ENCODE peak calls at places on chromosomes 13 and 19, in six cellular contexts. One of them, this sample, is unnamed.

GRCh38 chr19:33407140-33407551 is 33.6 kb downstream of the CEBPG start:
- DNase-seq in HCT116: no peak
- DNase-seq in heart right ventricle: no peak
- DNase-seq in fibroblast of pulmonary artery: no peak
- DNase-seq in tibial artery: no peak
- DNase-seq in fibroblast of lung: no peak
- DNase-seq in this sample: no peak

GRCh38 chr19:1354496-1355257 is 29.0 kb upstream of the NDUFS7 start:
- DNase-seq in HCT116: peak
- DNase-seq in heart right ventricle: peak
- DNase-seq in fibroblast of pulmonary artery: peak
- DNase-seq in tibial artery: peak
- DNase-seq in fibroblast of lung: peak
- DNase-seq in this sample: peak

GRCh38 chr19:38686530-38686888 is 39.1 kb downstream of the ACTN4 start:
- DNase-seq in HCT116: no peak
- DNase-seq in heart right ventricle: no peak
- DNase-seq in fibroblast of pulmonary artery: no peak
- DNase-seq in tibial artery: no peak
- DNase-seq in fibroblast of lung: no peak
- DNase-seq in this sample: no peak

GRCh38 chr19:2150794-2151338 is 500 bp downstream of the AP3D1 start:
- DNase-seq in HCT116: no peak
- DNase-seq in heart right ventricle: peak
- DNase-seq in fibroblast of pulmonary artery: no peak
- DNase-seq in tibial artery: no peak
- DNase-seq in fibroblast of lung: no peak
- DNase-seq in this sample: no peak

GRCh38 chr19:37936166-37936565 is 29.2 kb downstream of the SIPA1L3 start:
- DNase-seq in HCT116: no peak
- DNase-seq in heart right ventricle: no peak
- DNase-seq in fibroblast of pulmonary artery: no peak
- DNase-seq in tibial artery: no peak
- DNase-seq in fibroblast of lung: no peak
- DNase-seq in this sample: no peak

GRCh38 chr13:29583073-29583785 is 12.3 kb downstream of the SLC7A1 start:
- DNase-seq in HCT116: no peak
- DNase-seq in heart right ventricle: no peak
- DNase-seq in fibroblast of pulmonary artery: no peak
- DNase-seq in tibial artery: no peak
- DNase-seq in fibroblast of lung: peak
- DNase-seq in this sample: peak

GRCh38 chr13:49400755-49401659 is 42.9 kb downstream of the CAB39L start:
- DNase-seq in HCT116: no peak
- DNase-seq in heart right ventricle: no peak
- DNase-seq in fibroblast of pulmonary artery: peak
- DNase-seq in tibial artery: peak
- DNase-seq in fibroblast of lung: peak
- DNase-seq in this sample: peak

GRCh38 chr19:2923510-2923909 is 21.3 kb downstream of the ZNF77 start:
- DNase-seq in HCT116: no peak
- DNase-seq in heart right ventricle: no peak
- DNase-seq in fibroblast of pulmonary artery: peak
- DNase-seq in tibial artery: no peak
- DNase-seq in fibroblast of lung: peak
- DNase-seq in this sample: peak

GRCh38 chr13:67228909-67229308 is 1.2 kb downstream of the PCDH9 start:
- DNase-seq in HCT116: no peak
- DNase-seq in heart right ventricle: no peak
- DNase-seq in fibroblast of pulmonary artery: peak
- DNase-seq in tibial artery: no peak
- DNase-seq in fibroblast of lung: peak
- DNase-seq in this sample: no peak

GRCh38 chr19:2332341-2333026 is 4.0 kb downstream of the SPPL2B start:
- DNase-seq in HCT116: no peak
- DNase-seq in heart right ventricle: peak
- DNase-seq in fibroblast of pulmonary artery: no peak
- DNase-seq in tibial artery: no peak
- DNase-seq in fibroblast of lung: no peak
- DNase-seq in this sample: peak

GRCh38 chr13:50149143-50149703 is 134.0 kb downstream of the KCNRG start:
- DNase-seq in HCT116: no peak
- DNase-seq in heart right ventricle: no peak
- DNase-seq in fibroblast of pulmonary artery: no peak
- DNase-seq in tibial artery: no peak
- DNase-seq in fibroblast of lung: no peak
- DNase-seq in this sample: no peak

GRCh38 chr19:35752746-35753350 is 4.0 kb downstream of the HSPB6 start:
- DNase-seq in HCT116: no peak
- DNase-seq in heart right ventricle: no peak
- DNase-seq in fibroblast of pulmonary artery: no peak
- DNase-seq in tibial artery: no peak
- DNase-seq in fibroblast of lung: no peak
- DNase-seq in this sample: no peak

GRCh38 chr19:39805120-39805519 is 26.5 kb downstream of the LEUTX start:
- DNase-seq in HCT116: no peak
- DNase-seq in heart right ventricle: no peak
- DNase-seq in fibroblast of pulmonary artery: no peak
- DNase-seq in tibial artery: no peak
- DNase-seq in fibroblast of lung: no peak
- DNase-seq in this sample: no peak

GRCh38 chr19:42433503-42434260 is 6.5 kb upstream of the LIPE start:
- DNase-seq in HCT116: no peak
- DNase-seq in heart right ventricle: peak
- DNase-seq in fibroblast of pulmonary artery: peak
- DNase-seq in tibial artery: peak
- DNase-seq in fibroblast of lung: no peak
- DNase-seq in this sample: peak

GRCh38 chr19:10760268-10760944 is 42.5 kb downstream of the DNM2 start:
- DNase-seq in HCT116: peak
- DNase-seq in heart right ventricle: no peak
- DNase-seq in fibroblast of pulmonary artery: no peak
- DNase-seq in tibial artery: no peak
- DNase-seq in fibroblast of lung: peak
- DNase-seq in this sample: no peak

GRCh38 chr13:73171926-73172325 is 113.1 kb downstream of the KLF5 start:
- DNase-seq in HCT116: no peak
- DNase-seq in heart right ventricle: no peak
- DNase-seq in fibroblast of pulmonary artery: peak
- DNase-seq in tibial artery: no peak
- DNase-seq in fibroblast of lung: peak
- DNase-seq in this sample: no peak

GRCh38 chr13:19862511-19863313 is 737 bp downstream of the ZMYM5 start:
- DNase-seq in HCT116: no peak
- DNase-seq in heart right ventricle: peak
- DNase-seq in fibroblast of pulmonary artery: peak
- DNase-seq in tibial artery: peak
- DNase-seq in fibroblast of lung: peak
- DNase-seq in this sample: peak

GRCh38 chr13:97238432-97238831 is 16.3 kb downstream of the MBNL2 start:
- DNase-seq in HCT116: no peak
- DNase-seq in heart right ventricle: no peak
- DNase-seq in fibroblast of pulmonary artery: no peak
- DNase-seq in tibial artery: no peak
- DNase-seq in fibroblast of lung: no peak
- DNase-seq in this sample: no peak

GRCh38 chr13:49052801-49053200 is 77.1 kb downstream of the FNDC3A start:
- DNase-seq in HCT116: no peak
- DNase-seq in heart right ventricle: no peak
- DNase-seq in fibroblast of pulmonary artery: no peak
- DNase-seq in tibial artery: no peak
- DNase-seq in fibroblast of lung: peak
- DNase-seq in this sample: no peak

GRCh38 chr19:49282184-49282583 is 42.8 kb downstream of the SLC6A16 start:
- DNase-seq in HCT116: no peak
- DNase-seq in heart right ventricle: no peak
- DNase-seq in fibroblast of pulmonary artery: no peak
- DNase-seq in tibial artery: no peak
- DNase-seq in fibroblast of lung: no peak
- DNase-seq in this sample: no peak

GRCh38 chr13:45875951-45876350 is 24.4 kb upstream of the SIAH3 start:
- DNase-seq in HCT116: peak
- DNase-seq in heart right ventricle: no peak
- DNase-seq in fibroblast of pulmonary artery: no peak
- DNase-seq in tibial artery: no peak
- DNase-seq in fibroblast of lung: no peak
- DNase-seq in this sample: no peak

DNA sequence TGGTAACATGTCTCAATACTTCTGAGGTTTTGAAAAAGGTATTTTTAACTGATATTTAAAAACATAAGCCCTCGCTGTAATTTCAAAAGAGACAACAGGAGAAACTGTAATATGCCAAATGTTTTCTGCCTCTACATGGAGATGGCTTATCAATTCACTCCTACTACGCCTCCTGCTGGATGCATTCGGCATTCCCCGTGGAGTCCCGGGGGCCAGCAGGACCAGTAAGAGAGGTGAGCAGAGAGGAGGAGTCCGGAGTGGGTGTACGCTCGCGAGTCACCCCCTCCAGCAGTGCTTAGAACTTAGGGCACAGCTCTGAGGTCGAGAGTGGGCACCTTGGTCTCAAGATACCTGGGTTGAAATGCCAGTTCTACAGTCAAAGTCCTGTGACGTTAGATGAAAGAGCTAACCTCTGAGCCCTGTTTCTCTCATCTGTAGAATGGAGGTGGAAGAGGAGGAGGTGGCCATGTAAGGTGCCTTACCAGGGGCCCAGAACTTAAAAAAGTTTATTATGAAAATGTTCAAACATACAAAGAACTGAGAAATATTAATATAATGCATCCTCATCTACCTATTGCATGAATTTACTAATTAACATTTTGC is 110.2 kb downstream of the STK24 start:
- DNase-seq in HCT116: no peak
- DNase-seq in heart right ventricle: peak
- DNase-seq in fibroblast of pulmonary artery: peak
- DNase-seq in tibial artery: no peak
- DNase-seq in fibroblast of lung: peak
- DNase-seq in this sample: peak
- TF ChIP-seq CTCF in HCT116: peak
- TF ChIP-seq CTCF in heart right ventricle: peak
- TF ChIP-seq CTCF in fibroblast of pulmonary artery: peak
- TF ChIP-seq CTCF in tibial artery: peak
- TF ChIP-seq CTCF in fibroblast of lung: peak
- TF ChIP-seq CTCF in this sample: peak

GRCh38 chr19:4390862-4391693 is 9.3 kb downstream of the SH3GL1 start:
- DNase-seq in HCT116: no peak
- DNase-seq in heart right ventricle: no peak
- DNase-seq in fibroblast of pulmonary artery: no peak
- DNase-seq in tibial artery: no peak
- DNase-seq in fibroblast of lung: peak
- DNase-seq in this sample: no peak

GRCh38 chr19:4390017-4390861 is 10.1 kb downstream of the SH3GL1 start:
- DNase-seq in HCT116: no peak
- DNase-seq in heart right ventricle: no peak
- DNase-seq in fibroblast of pulmonary artery: peak
- DNase-seq in tibial artery: peak
- DNase-seq in fibroblast of lung: peak
- DNase-seq in this sample: peak

GRCh38 chr19:4391701-4392543 is 8.4 kb downstream of the SH3GL1 start:
- DNase-seq in HCT116: no peak
- DNase-seq in heart right ventricle: peak
- DNase-seq in fibroblast of pulmonary artery: peak
- DNase-seq in tibial artery: no peak
- DNase-seq in fibroblast of lung: peak
- DNase-seq in this sample: peak

GRCh38 chr19:4396949-4397783 is 3.2 kb downstream of the SH3GL1 start:
- DNase-seq in HCT116: no peak
- DNase-seq in heart right ventricle: no peak
- DNase-seq in fibroblast of pulmonary artery: no peak
- DNase-seq in tibial artery: no peak
- DNase-seq in fibroblast of lung: no peak
- DNase-seq in this sample: peak

DNA sequence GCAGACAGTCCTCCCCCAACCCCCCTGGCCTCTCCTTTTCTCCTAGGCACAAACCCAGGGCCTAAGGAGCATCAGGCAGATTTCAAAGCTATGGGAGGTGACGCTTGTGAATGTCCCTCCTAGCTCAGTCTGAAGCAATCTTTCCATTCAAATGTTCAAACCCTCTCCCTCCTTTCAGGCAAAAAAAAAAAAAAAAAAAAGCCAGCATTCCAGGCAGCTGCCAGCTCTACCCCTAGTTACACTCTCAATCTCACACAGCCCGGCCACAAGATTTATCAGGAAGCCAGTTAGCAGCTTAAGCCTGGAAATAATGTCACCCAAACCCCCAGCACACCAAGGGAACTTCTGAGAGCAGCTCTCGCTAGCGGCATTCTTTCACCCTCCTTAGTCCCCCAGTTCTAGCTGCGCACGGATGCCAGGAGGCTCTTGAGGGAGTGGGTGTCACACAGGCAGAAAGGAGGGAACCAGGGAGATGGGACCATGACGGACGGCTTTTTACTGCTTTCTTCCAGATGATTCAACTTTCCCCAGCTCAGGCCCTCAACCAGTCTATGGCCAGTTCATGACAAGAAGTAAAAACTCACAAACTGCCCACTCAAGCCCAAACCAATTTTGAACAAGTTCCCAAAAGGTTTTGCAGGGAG is 6.3 kb downstream of the SH3GL1 start:
- DNase-seq in HCT116: no peak
- DNase-seq in heart right ventricle: no peak
- DNase-seq in fibroblast of pulmonary artery: peak
- DNase-seq in tibial artery: no peak
- DNase-seq in fibroblast of lung: peak
- DNase-seq in this sample: peak
- H3K4me3 ChIP-seq in HCT116: no peak
- H3K4me3 ChIP-seq in heart right ventricle: no peak
- H3K4me3 ChIP-seq in fibroblast of pulmonary artery: no peak
- H3K4me3 ChIP-seq in tibial artery: no peak
- H3K4me3 ChIP-seq in fibroblast of lung: peak
- H3K4me3 ChIP-seq in this sample: peak

GRCh38 chr13:34420975-34421719 is 520.9 kb upstream of the NBEA start:
- DNase-seq in HCT116: no peak
- DNase-seq in heart right ventricle: no peak
- DNase-seq in fibroblast of pulmonary artery: no peak
- DNase-seq in tibial artery: no peak
- DNase-seq in fibroblast of lung: no peak
- DNase-seq in this sample: no peak
- TF ChIP-seq CTCF in HCT116: peak
- TF ChIP-seq CTCF in heart right ventricle: no peak
- TF ChIP-seq CTCF in fibroblast of pulmonary artery: peak
- TF ChIP-seq CTCF in tibial artery: no peak
- TF ChIP-seq CTCF in fibroblast of lung: no peak
- TF ChIP-seq CTCF in this sample: no peak

DNA sequence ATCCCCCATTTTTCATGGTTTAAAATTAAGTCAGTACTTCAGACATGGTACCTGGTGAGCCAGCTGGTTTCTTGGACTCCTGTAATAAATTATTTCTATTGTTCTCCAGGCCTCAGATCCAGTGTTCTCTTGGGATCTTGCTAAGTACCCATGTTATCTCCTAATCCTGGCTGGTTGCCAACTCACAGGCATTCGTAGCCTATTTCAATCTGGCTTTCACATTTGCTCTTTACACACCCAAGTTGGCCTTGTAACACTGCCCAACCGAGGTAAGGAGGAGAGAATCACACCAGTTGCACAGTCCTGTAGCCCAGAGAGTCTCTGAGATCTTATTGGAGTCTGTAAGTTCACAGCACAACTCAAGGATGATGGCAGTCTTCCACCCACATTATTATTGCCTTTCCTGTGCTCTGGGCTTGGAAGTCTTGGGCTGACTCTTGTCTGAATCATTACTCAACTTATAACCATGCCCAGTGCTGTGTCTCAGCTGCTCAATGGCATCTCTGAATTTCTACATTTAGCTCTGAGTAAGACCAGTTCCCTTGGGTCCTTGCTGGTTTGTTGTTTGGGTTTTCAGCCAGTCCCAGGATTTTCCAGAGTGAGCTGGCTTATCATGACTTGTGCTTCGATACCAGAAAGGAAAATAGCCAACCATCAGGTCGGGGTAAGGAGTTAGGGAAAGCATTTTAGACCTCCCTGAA is 76.6 kb upstream of the KLF12 start:
- DNase-seq in HCT116: no peak
- DNase-seq in heart right ventricle: no peak
- DNase-seq in fibroblast of pulmonary artery: peak
- DNase-seq in tibial artery: peak
- DNase-seq in fibroblast of lung: peak
- DNase-seq in this sample: peak
- H3K4me3 ChIP-seq in HCT116: no peak
- H3K4me3 ChIP-seq in heart right ventricle: no peak
- H3K4me3 ChIP-seq in fibroblast of pulmonary artery: no peak
- H3K4me3 ChIP-seq in tibial artery: no peak
- H3K4me3 ChIP-seq in fibroblast of lung: no peak
- H3K4me3 ChIP-seq in this sample: no peak